ENCODE peak calls at places on chromosomes 7 and 10, in eight cellular contexts. C is endothelial cell, L is right atrium auricular region, W is GM13977, Y is stomach, U is HFF-Myc, B is mesothelial cell of epicardium, P is AG04450. K is an unnamed sample.

GRCh38 chr10:114584419-114584818 is 73.7 kb downstream of the ABLIM1 start:
- DNase-seq in C (no peak), L (no peak), W (no peak), Y (no peak), U (no peak), B (no peak), P (no peak), K (no peak)

GRCh38 chr10:113099431-113100298 is 149.6 kb downstream of the TCF7L2 start:
- DNase-seq in C (peak), L (no peak), W (no peak), Y (no peak), U (no peak), B (no peak), P (no peak), K (no peak)

GRCh38 chr10:27188259-27188658 is 33.1 kb downstream of the MASTL start:
- DNase-seq in C (no peak), L (no peak), W (no peak), Y (no peak), U (no peak), B (no peak), P (no peak), K (no peak)

GRCh38 chr7:103341466-103341865 is 3.1 kb downstream of the DNAJC2 start:
- DNase-seq in C (no peak), L (no peak), W (no peak), Y (no peak), U (no peak), B (no peak), P (no peak), K (no peak)

GRCh38 chr10:110416776-110417732 is 80.7 kb upstream of the DUSP5 start:
- DNase-seq in C (no peak), L (no peak), W (no peak), Y (peak), U (no peak), B (no peak), P (no peak), K (peak)

GRCh38 chr7:2399848-2400587 is 3.4 kb upstream of the CHST12 start:
- DNase-seq in C (no peak), L (peak), W (no peak), Y (peak), U (peak), B (peak), P (peak), K (peak)

GRCh38 chr7:106178593-106179134 is 66.6 kb upstream of the SYPL1 start:
- DNase-seq in C (no peak), L (no peak), W (no peak), Y (peak), U (peak), B (no peak), P (no peak), K (peak)

GRCh38 chr7:131040467-131040932 is 287.2 kb upstream of the MKLN1 start:
- DNase-seq in C (peak), L (peak), W (peak), Y (peak), U (peak), B (no peak), P (peak), K (peak)

GRCh38 chr10:50991496-50992355 is 82.6 kb upstream of the PRKG1 start:
- DNase-seq in C (peak), L (peak), W (no peak), Y (no peak), U (no peak), B (no peak), P (no peak), K (no peak)

GRCh38 chr7:25815711-25816110 is 336.3 kb upstream of the NFE2L3 start:
- DNase-seq in C (no peak), L (no peak), W (no peak), Y (no peak), U (no peak), B (no peak), P (no peak), K (no peak)

GRCh38 chr7:27364344-27364758 is 121.7 kb downstream of the EVX1 start:
- DNase-seq in C (no peak), L (peak), W (no peak), Y (peak), U (no peak), B (no peak), P (peak), K (no peak)

GRCh38 chr7:31997423-31997822 is 72.8 kb downstream of the PDE1C start:
- DNase-seq in C (no peak), L (no peak), W (no peak), Y (no peak), U (no peak), B (no peak), P (no peak), K (no peak)

GRCh38 chr7:98617051-98617959 is at the start of gene NPTX2:
- DNase-seq in C (peak), L (no peak), W (no peak), Y (no peak), U (no peak), B (no peak), P (no peak), K (peak)

GRCh38 chr7:10720042-10720441 is 253.6 kb upstream of the PHF14 start:
- DNase-seq in C (no peak), L (no peak), W (no peak), Y (no peak), U (no peak), B (no peak), P (no peak), K (no peak)
- TF ChIP-seq CTCF in C (no peak), L (no peak), W (no peak), Y (no peak), U (no peak), B (no peak), P (no peak), K (no peak)

GRCh38 chr10:4283841-4284610 is 499.0 kb upstream of the KLF6 start:
- DNase-seq in C (no peak), L (peak), W (no peak), Y (peak), U (no peak), B (no peak), P (peak), K (no peak)

GRCh38 chr10:4282496-4282895 is 497.5 kb upstream of the KLF6 start:
- DNase-seq in C (no peak), L (no peak), W (no peak), Y (no peak), U (no peak), B (no peak), P (no peak), K (no peak)

GRCh38 chr10:4281207-4281825 is 496.3 kb upstream of the KLF6 start:
- DNase-seq in C (no peak), L (no peak), W (no peak), Y (no peak), U (no peak), B (no peak), P (no peak), K (no peak)

GRCh38 chr10:4280481-4281206 is 495.6 kb upstream of the KLF6 start:
- DNase-seq in C (no peak), L (no peak), W (no peak), Y (no peak), U (peak), B (no peak), P (no peak), K (no peak)

DNA sequence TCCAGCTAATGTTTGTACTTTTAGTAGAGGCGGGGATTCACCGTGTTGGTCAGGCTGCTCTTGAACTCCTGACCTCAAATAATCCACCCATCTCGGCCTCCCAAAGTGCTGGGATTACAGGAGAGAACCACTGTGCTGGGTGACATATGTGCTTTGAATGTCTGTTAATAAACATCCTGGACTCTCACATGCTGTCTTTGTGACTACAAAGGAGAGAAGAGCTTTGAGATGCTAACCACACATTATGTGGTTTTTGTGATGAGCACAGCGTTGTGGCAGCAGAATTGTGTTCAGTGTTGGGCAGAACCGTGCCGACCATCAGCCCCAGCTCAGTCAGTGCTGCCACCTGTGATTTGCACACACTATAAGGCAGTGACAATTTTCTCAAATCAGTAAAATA is 500.1 kb upstream of the KLF6 start:
- DNase-seq in C (no peak), L (no peak), W (no peak), Y (no peak), U (no peak), B (no peak), P (no peak), K (peak)
- TF ChIP-seq CTCF in C (no peak), L (no peak), W (no peak), Y (no peak), U (no peak), B (no peak), P (no peak), K (no peak)

GRCh38 chr10:117170244-117170643 is 27.0 kb upstream of the KCNK18 start:
- DNase-seq in C (no peak), L (no peak), W (no peak), Y (no peak), U (no peak), B (no peak), P (no peak), K (no peak)

GRCh38 chr10:117178190-117178589 is 19.1 kb upstream of the KCNK18 start:
- DNase-seq in C (no peak), L (no peak), W (no peak), Y (no peak), U (no peak), B (no peak), P (no peak), K (no peak)

GRCh38 chr10:117175901-117176534 is 21.3 kb upstream of the KCNK18 start:
- DNase-seq in C (peak), L (peak), W (peak), Y (peak), U (peak), B (peak), P (peak), K (peak)

GRCh38 chr10:117174439-117175214 is 22.7 kb upstream of the KCNK18 start:
- DNase-seq in C (peak), L (peak), W (peak), Y (peak), U (peak), B (peak), P (peak), K (peak)

GRCh38 chr10:117175215-117175900 is 21.9 kb upstream of the KCNK18 start:
- DNase-seq in C (peak), L (no peak), W (peak), Y (no peak), U (no peak), B (no peak), P (no peak), K (peak)
- TF ChIP-seq CTCF in C (no peak), L (peak), W (peak), Y (peak), U (no peak), B (no peak), P (no peak), K (peak)

GRCh38 chr10:103547391-103547946 is 54.0 kb downstream of the NEURL1 start:
- DNase-seq in C (no peak), L (no peak), W (no peak), Y (peak), U (no peak), B (no peak), P (no peak), K (no peak)

GRCh38 chr10:103550229-103550628 is 56.7 kb downstream of the NEURL1 start:
- DNase-seq in C (no peak), L (no peak), W (no peak), Y (no peak), U (no peak), B (no peak), P (no peak), K (no peak)

GRCh38 chr10:103548581-103549348 is 55.3 kb downstream of the NEURL1 start:
- DNase-seq in C (no peak), L (no peak), W (no peak), Y (peak), U (no peak), B (no peak), P (no peak), K (no peak)

GRCh38 chr10:103548006-103548405 is 54.5 kb downstream of the NEURL1 start:
- DNase-seq in C (no peak), L (no peak), W (no peak), Y (no peak), U (no peak), B (no peak), P (no peak), K (no peak)

DNA sequence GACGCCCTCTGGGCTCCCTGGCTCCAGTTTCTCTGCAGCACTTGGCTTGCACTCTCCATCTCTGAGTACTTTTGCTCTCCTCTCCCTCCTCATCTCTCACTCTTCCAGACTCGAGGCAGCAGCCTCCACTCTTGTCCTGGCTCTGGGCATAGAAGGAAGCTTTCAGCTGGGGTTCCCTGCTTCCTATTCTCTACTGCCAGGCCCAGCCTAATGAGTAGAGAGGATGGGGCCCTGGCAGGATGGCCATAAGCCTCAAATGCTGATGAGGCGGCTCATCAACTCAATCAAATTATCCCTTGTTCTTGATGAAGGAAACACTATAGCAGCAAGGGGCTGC is 55.8 kb downstream of the NEURL1 start:
- DNase-seq in C (no peak), L (no peak), W (no peak), Y (no peak), U (no peak), B (no peak), P (no peak), K (no peak)
- TF ChIP-seq CTCF in C (no peak), L (no peak), W (no peak), Y (no peak), U (no peak), B (no peak), P (no peak), K (no peak)

GRCh38 chr7:146119016-146119415 is 2.4 kb downstream of the CNTNAP2 start:
- DNase-seq in C (no peak), L (no peak), W (no peak), Y (no peak), U (no peak), B (no peak), P (no peak), K (no peak)
- TF ChIP-seq CTCF in C (no peak), L (no peak), W (no peak), Y (no peak), U (no peak), B (no peak), P (no peak), K (no peak)

GRCh38 chr7:57201021-57201894 is 69.0 kb upstream of the ZNF479 start:
- DNase-seq in C (no peak), L (no peak), W (no peak), Y (peak), U (no peak), B (no peak), P (no peak), K (no peak)
- TF ChIP-seq CTCF in C (no peak), L (no peak), W (no peak), Y (no peak), U (no peak), B (no peak), P (no peak), K (no peak)